ENCODE peak calls at places on chromosomes 12 and 14, in five cellular contexts. V is uterus, J is fibroblast of lung, H is lung, U is hepatocyte. R is an unnamed sample. For H3K9me3, the result is how much of the 10 kb centered on the place peaks cover.

GRCh38 chr12:124006582-124007170 is 33.7 kb downstream of the ZNF664 start:
- DNase-seq in V (no peak), J (no peak), H (no peak), U (no peak), R (no peak)

GRCh38 chr14:41051801-41052200 is 554.9 kb upstream of the LRFN5 start:
- DNase-seq in V (no peak), J (no peak), H (no peak), U (no peak), R (no peak)

GRCh38 chr14:45891417-45892080 is 638.5 kb upstream of the MIS18BP1 start:
- DNase-seq in V (peak), J (no peak), H (no peak), U (peak), R (no peak)

GRCh38 chr12:114265036-114265435 is 140.9 kb downstream of the TBX5 start:
- DNase-seq in V (no peak), J (peak), H (no peak), U (no peak), R (no peak)

GRCh38 chr12:132453361-132454133 is 36.4 kb upstream of the FBRSL1 start:
- DNase-seq in V (no peak), J (peak), H (no peak), U (no peak), R (no peak)

GRCh38 chr12:100823988-100824387 is 29.4 kb downstream of the ANO4 start:
- DNase-seq in V (no peak), J (peak), H (no peak), U (no peak), R (no peak)

GRCh38 chr14:56120091-56120632 is 2.0 kb downstream of the PELI2 start:
- DNase-seq in V (no peak), J (no peak), H (no peak), U (peak), R (peak)

GRCh38 chr14:74875941-74876913 is at the start of gene PROX2:
- DNase-seq in V (no peak), J (no peak), H (no peak), U (no peak), R (no peak)

GRCh38 chr12:28088566-28089277 is 101.5 kb upstream of the CCDC91 start:
- DNase-seq in V (no peak), J (no peak), H (no peak), U (no peak), R (no peak)

GRCh38 chr14:34931206-34931605 is 51.6 kb upstream of the SRP54 start:
- DNase-seq in V (no peak), J (no peak), H (no peak), U (no peak), R (no peak)

GRCh38 chr12:89231686-89232085 is 120.6 kb downstream of the DUSP6 start:
- DNase-seq in V (no peak), J (no peak), H (no peak), U (no peak), R (no peak)

GRCh38 chr12:103523771-103524170 is 28.0 kb upstream of the C12orf42 start:
- DNase-seq in V (no peak), J (no peak), H (no peak), U (no peak), R (peak)

GRCh38 chr14:38278035-38278434 is 22.1 kb upstream of the CLEC14A start:
- DNase-seq in V (no peak), J (no peak), H (no peak), U (no peak), R (no peak)

GRCh38 chr12:87995581-87996178 is 33.5 kb downstream of the C12orf50 start:
- DNase-seq in V (peak), J (peak), H (peak), U (peak), R (peak)

GRCh38 chr12:25625146-25625545 is 72.1 kb upstream of the LMNTD1 start:
- DNase-seq in V (no peak), J (no peak), H (no peak), U (no peak), R (no peak)

GRCh38 chr12:90149453-90149852 is 440.8 kb upstream of the ATP2B1 start:
- DNase-seq in V (no peak), J (no peak), H (no peak), U (no peak), R (no peak)

GRCh38 chr12:76863005-76863670 is 15.7 kb downstream of the CSRP2 start:
- DNase-seq in V (no peak), J (peak), H (no peak), U (no peak), R (no peak)

GRCh38 chr12:51246254-51246853 is 7.7 kb downstream of the DAZAP2 start:
- DNase-seq in V (no peak), J (peak), H (peak), U (no peak), R (peak)

GRCh38 chr14:24307575-24308341 is at the start of gene CIDEB:
- DNase-seq in V (peak), J (peak), H (peak), U (peak), R (peak)

GRCh38 chr12:6272300-6273208 is 37.9 kb upstream of the PLEKHG6 start:
- DNase-seq in V (no peak), J (peak), H (peak), U (peak), R (no peak)

GRCh38 chr12:97501422-97501821 is 38.8 kb downstream of the RMST start:
- DNase-seq in V (no peak), J (no peak), H (no peak), U (no peak), R (no peak)

GRCh38 chr14:45253754-45254300 is 825 bp upstream of the MIS18BP1 start:
- DNase-seq in V (peak), J (peak), H (peak), U (no peak), R (no peak)

GRCh38 chr14:92538412-92539017 is 24.9 kb downstream of the RIN3 start:
- DNase-seq in V (no peak), J (no peak), H (no peak), U (no peak), R (no peak)

GRCh38 chr14:30223385-30223785 is 295.7 kb upstream of the PRKD1 start:
- DNase-seq in V (peak), J (peak), H (peak), U (peak), R (no peak)

GRCh38 chr12:93802293-93802692 is 125.1 kb downstream of the CRADD start:
- DNase-seq in V (no peak), J (no peak), H (no peak), U (no peak), R (no peak)
- H3K27ac ChIP-seq in V (peak), J (no peak), H (no peak), U (peak), R (no peak)

GRCh38 chr12:53252349-53252916 is 15.7 kb upstream of the ESPL1 start:
- DNase-seq in V (peak), J (peak), H (peak), U (peak), R (no peak)
- H3K9me3 ChIP-seq in V (under half), J (under half), H (under half), U (under half), R (under half)

GRCh38 chr14:52055215-52055614 is 13.6 kb downstream of the NID2 start:
- DNase-seq in V (no peak), J (peak), H (no peak), U (no peak), R (no peak)
- H3K27ac ChIP-seq in V (peak), J (no peak), H (no peak), U (no peak), R (no peak)

GRCh38 chr12:1591029-1591428 is 3.4 kb downstream of the FBXL14 start:
- DNase-seq in V (no peak), J (peak), H (no peak), U (peak), R (no peak)
- H3K9me3 ChIP-seq in V (under half), J (under half), H (under half), U (under half), R (under half)